ENCODE peak calls at places on chromosomes 6 and 20, in seven cellular contexts. V, N, Y, S, F, M and P are unnamed samples.

GRCh38 chr20:610130-611046 is at the start of gene TCF15:
- DNase-seq in N (peak; percentile 78), V (peak; percentile 81), Y (no peak), S (peak; percentile 70), F (no peak), M (no peak), P (peak; percentile 72)

GRCh38 chr6:31158863-31159855 is 770 bp downstream of the TCF19 start:
- DNase-seq in S (no peak), V (peak; percentile 83), Y (peak; percentile 13), N (peak; percentile 72), F (no peak), M (no peak), P (peak; percentile 78)

GRCh38 chr6:92329416-92329815 is 1089.9 kb downstream of the EPHA7 start:
- DNase-seq in N (peak; percentile 43), V (no peak), Y (peak; percentile 58), F (peak; percentile 63), M (peak; percentile 2), S (no peak), P (no peak)

GRCh38 chr20:63441777-63442493 is 30.5 kb downstream of the KCNQ2 start:
- DNase-seq in M (no peak), V (peak; percentile 79), F (peak; percentile 17), N (peak; percentile 76), Y (no peak), S (no peak), P (peak; percentile 74)

GRCh38 chr6:2684059-2684749 is 66.5 kb downstream of the MYLK4 start:
- DNase-seq in N (no peak), F (peak; percentile 20), V (no peak), Y (no peak), M (no peak), S (no peak), P (no peak)

GRCh38 chr6:143674466-143675114 is 3.2 kb upstream of the PHACTR2 start:
- DNase-seq in Y (peak; percentile 40), F (peak; percentile 28), N (no peak), S (no peak), V (no peak), M (peak; percentile 4), P (no peak)

GRCh38 chr20:18004389-18005031 is 35.7 kb downstream of the MGME1 start:
- DNase-seq in M (peak; percentile 89), N (peak; percentile 45), Y (peak; percentile 55), F (peak; percentile 68), S (no peak), V (no peak), P (no peak)

GRCh38 chr20:35117148-35117547 is 24.5 kb upstream of the TRPC4AP start:
- DNase-seq in V (no peak), Y (peak; percentile 31), F (peak; percentile 74), S (no peak), N (no peak), M (no peak), P (no peak)

GRCh38 chr6:140403020-140403419 is 1028.6 kb upstream of the CITED2 start:
- DNase-seq in N (no peak), M (no peak), Y (no peak), V (no peak), F (no peak), S (no peak), P (no peak)

GRCh38 chr20:53870426-53871199 is 199.8 kb downstream of the BCAS1 start:
- DNase-seq in Y (no peak), F (no peak), M (no peak), N (peak; percentile 55), S (no peak), V (no peak), P (no peak)

GRCh38 chr6:118263929-118264486 is 284.1 kb upstream of the PLN start:
- DNase-seq in F (peak; percentile 1), Y (peak; percentile 46), M (peak; percentile 44), S (peak; percentile 31), N (peak; percentile 79), V (no peak), P (peak; percentile 44)

GRCh38 chr20:16018881-16019280 is 554.4 kb downstream of the KIF16B start:
- DNase-seq in N (no peak), F (no peak), Y (no peak), V (no peak), M (no peak), S (no peak), P (no peak)

GRCh38 chr6:93300661-93301060 is 118.7 kb downstream of the EPHA7 start:
- DNase-seq in S (no peak), N (no peak), V (no peak), F (no peak), Y (no peak), M (no peak), P (no peak)

GRCh38 chr6:117483004-117483644 is 650 bp downstream of the DCBLD1 start:
- DNase-seq in S (peak; percentile 61), M (peak; percentile 84), V (peak; percentile 74), Y (peak; percentile 74), N (peak; percentile 86), F (peak; percentile 31), P (peak; percentile 62)

GRCh38 chr6:45421700-45422540 is 44.2 kb upstream of the SUPT3H start:
- DNase-seq in N (peak; percentile 55), S (peak; percentile 48), Y (peak; percentile 73), M (peak; percentile 55), F (peak; percentile 67), V (peak; percentile 71), P (peak; percentile 52)

GRCh38 chr6:30814137-30815084 is 69.9 kb upstream of the DDR1 start:
- DNase-seq in N (peak; percentile 79), Y (peak; percentile 78), V (no peak), S (no peak), M (peak; percentile 61), F (peak; percentile 84), P (no peak)

GRCh38 chr6:31888281-31889258 is 8.9 kb downstream of the EHMT2 start:
- DNase-seq in S (no peak), F (no peak), M (peak; percentile 35), V (peak; percentile 89), Y (no peak), N (no peak), P (peak; percentile 52)

DNA sequence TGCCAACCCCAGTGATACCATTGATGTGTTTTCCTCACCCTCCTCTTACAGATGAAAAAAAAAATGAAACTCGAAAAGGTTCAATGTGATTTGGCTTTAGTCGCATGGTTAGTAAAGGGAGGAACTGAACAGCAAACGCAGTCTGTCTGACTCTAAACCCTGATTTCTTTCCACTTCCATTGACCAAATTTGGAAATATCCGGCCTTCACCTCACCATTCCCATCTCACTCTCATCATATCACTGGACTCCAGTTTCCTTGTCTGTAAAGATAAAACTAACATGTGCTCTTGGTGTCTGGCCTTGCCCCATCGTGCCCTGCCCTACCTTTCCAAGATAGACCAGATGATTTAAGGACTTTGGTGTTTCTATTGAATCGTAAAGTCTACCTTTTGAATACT is 48.7 kb upstream of the ADGRF1 start:
- DNase-seq in S (no peak), F (no peak), N (no peak), V (no peak), Y (no peak), M (no peak), P (no peak)
- H4K8ac ChIP-seq in S (no peak overlapping the region), F (no peak overlapping the region), N (no peak overlapping the region), V (no peak overlapping the region), Y (no peak overlapping the region), M (no peak overlapping the region), P (no peak overlapping the region)

DNA sequence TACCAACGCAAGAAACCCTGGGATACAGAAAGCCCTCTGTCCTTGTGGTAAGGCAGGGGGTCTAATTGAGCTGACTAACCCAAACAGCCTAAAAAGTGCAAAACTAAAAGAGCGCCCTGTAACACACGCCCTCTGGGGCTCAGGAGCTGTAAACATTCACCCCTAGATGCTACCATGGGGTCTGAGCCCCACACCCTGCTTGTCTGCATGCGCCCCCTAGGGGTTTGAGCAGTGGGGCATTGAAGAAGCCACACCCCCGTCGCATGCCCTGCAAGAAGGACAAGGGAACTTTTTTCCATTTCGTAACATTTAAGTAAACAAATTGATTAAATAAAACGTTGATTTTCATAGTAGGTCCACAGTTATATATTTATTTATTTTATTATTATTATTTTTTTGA is 616.9 kb upstream of the MAN1A1 start:
- DNase-seq in F (no peak), S (no peak), N (peak; percentile 61), V (peak; percentile 83), Y (no peak), M (no peak), P (peak; percentile 78)
- H3K4ac ChIP-seq in F (no peak overlapping the region), S (no peak overlapping the region), N (no peak overlapping the region), V (no peak overlapping the region), Y (no peak overlapping the region), M (no peak overlapping the region), P (no peak overlapping the region)

DNA sequence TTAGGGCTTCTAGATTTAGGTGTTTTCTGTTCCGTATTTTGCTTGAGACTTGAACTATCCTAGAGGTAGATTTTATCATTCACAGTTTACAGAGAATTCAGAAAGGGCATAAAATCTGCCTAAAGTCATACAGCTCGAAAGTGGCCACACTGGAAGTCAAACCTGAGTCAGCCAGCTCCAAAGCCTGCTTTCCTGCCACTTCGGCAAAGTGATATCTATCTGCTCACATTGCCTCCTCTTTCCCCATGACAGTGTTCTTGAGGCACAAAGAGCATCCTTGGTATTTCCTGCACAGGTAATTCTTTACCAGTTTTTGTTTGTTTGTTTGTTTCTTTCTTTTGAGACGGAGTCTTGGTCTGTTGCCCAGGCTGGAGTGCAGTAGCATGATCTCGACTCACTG is 19.4 kb upstream of the SCUBE3 start:
- DNase-seq in M (peak; percentile 83), Y (no peak), F (no peak), V (no peak), N (no peak), S (no peak), P (no peak)
- H4K8ac ChIP-seq in M (no peak overlapping the region), Y (no peak overlapping the region), F (no peak overlapping the region), V (no peak overlapping the region), N (no peak overlapping the region), S (no peak overlapping the region), P (no peak overlapping the region)

DNA sequence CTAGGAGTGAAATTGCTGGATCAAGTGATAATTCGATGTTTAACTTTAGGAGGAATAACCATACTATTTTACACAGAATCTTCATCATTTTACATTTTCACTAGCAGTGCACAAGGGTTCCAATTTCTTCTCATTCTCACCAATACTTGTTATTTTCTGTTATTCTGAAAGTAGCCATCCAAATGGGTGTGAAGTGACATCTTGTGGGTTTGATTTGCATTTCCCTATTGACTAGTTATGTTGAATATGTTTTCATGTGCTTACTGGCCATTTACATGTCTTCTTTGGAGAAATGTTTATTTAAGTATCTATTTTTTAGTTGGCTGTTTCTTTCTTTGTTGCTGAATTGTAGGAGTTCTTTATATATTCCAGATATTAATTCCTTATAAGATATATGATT is 164.3 kb downstream of the CD109 start:
- DNase-seq in F (no peak), M (no peak), V (no peak), S (no peak), N (no peak), Y (no peak), P (no peak)
- H3K4ac ChIP-seq in F (no peak overlapping the region), M (no peak overlapping the region), V (no peak overlapping the region), S (no peak overlapping the region), N (no peak overlapping the region), Y (no peak overlapping the region), P (no peak overlapping the region)